ENCODE peak calls at places on chromosomes 11 and 22, in seven cellular contexts. C, Y, Q, F, E, R and U are unnamed samples.

GRCh38 chr11:47131136-47131535 is 45.5 kb downstream of the ARFGAP2 start:
- DNase-seq in F (no peak), Q (no peak), Y (no peak), C (no peak), E (no peak), R (no peak), U (no peak)

GRCh38 chr22:27405672-27406388 is 395.7 kb downstream of the MN1 start:
- DNase-seq in C (peak; percentile 23), Y (peak; percentile 45), E (peak; percentile 46), R (peak; percentile 72), Q (no peak), F (no peak), U (peak; percentile 78)

GRCh38 chr11:129620705-129621104 is 194.9 kb upstream of the TMEM45B start:
- DNase-seq in Y (peak; percentile 78), C (no peak), Q (no peak), E (no peak), R (no peak), F (no peak), U (no peak)

GRCh38 chr11:10328314-10329090 is 23.6 kb downstream of the ADM start:
- DNase-seq in F (peak; percentile 32), E (no peak), C (no peak), Q (no peak), R (no peak), Y (peak; percentile 19), U (no peak)

GRCh38 chr11:32893947-32894827 is 1.6 kb downstream of the QSER1 start:
- DNase-seq in Y (peak; percentile 88), Q (peak; percentile 74), C (no peak), F (peak; percentile 70), E (peak; percentile 72), R (peak; percentile 76), U (no peak)

GRCh38 chr11:117179048-117179999 is 781 bp downstream of the SIDT2 start:
- DNase-seq in Q (peak; percentile 64), Y (peak; percentile 17), R (no peak), C (no peak), F (no peak), E (peak; percentile 58), U (peak; percentile 64)

GRCh38 chr22:39240841-39241631 is 3.7 kb downstream of the PDGFB start:
- DNase-seq in C (peak; percentile 57), R (no peak), Q (no peak), F (no peak), E (no peak), Y (peak; percentile 31), U (peak; percentile 82)

GRCh38 chr22:40679249-40679963 is at the start of gene MCHR1:
- DNase-seq in F (no peak), E (no peak), C (no peak), Q (no peak), Y (no peak), R (no peak), U (no peak)

GRCh38 chr11:789951-790350 is at the start of gene CEND1:
- DNase-seq in R (peak; percentile 79), F (no peak), E (peak; percentile 79), Y (no peak), Q (no peak), C (no peak), U (peak; percentile 62)

GRCh38 chr11:133560467-133560866 is 28.2 kb upstream of the OPCML start:
- DNase-seq in C (no peak), Y (no peak), F (no peak), R (no peak), E (no peak), Q (no peak), U (no peak)

GRCh38 chr11:126103150-126103549 is 40.5 kb upstream of the CDON start:
- DNase-seq in F (no peak), C (no peak), Y (no peak), R (no peak), E (no peak), Q (no peak), U (no peak)

GRCh38 chr11:64577202-64577601 is 13.8 kb upstream of the SLC22A12 start:
- DNase-seq in E (no peak), F (no peak), Y (no peak), C (no peak), Q (no peak), R (no peak), U (no peak)

GRCh38 chr22:47990486-47990885 is 1228.0 kb downstream of the TBC1D22A start:
- DNase-seq in C (no peak), E (no peak), F (no peak), Q (no peak), R (no peak), Y (no peak), U (no peak)

GRCh38 chr22:41966607-41967240 is 2.5 kb upstream of the SEPTIN3 start:
- DNase-seq in E (peak; percentile 63), R (peak; percentile 83), F (peak; percentile 83), C (no peak), Q (peak; percentile 62), Y (peak; percentile 87), U (no peak)

GRCh38 chr22:36528795-36529718 is at the start of gene EIF3D:
- DNase-seq in Y (peak; percentile 100), R (peak; percentile 99), E (peak; percentile 100), Q (peak; percentile 99), C (peak; percentile 98), F (peak; percentile 99), U (peak; percentile 99)

GRCh38 chr11:44464741-44465140 is 100.7 kb upstream of the CD82 start:
- DNase-seq in R (peak; percentile 62), C (no peak), Q (no peak), E (peak; percentile 35), Y (peak; percentile 23), F (no peak), U (no peak)

GRCh38 chr22:44028091-44028490 is 4.0 kb downstream of the PARVB start:
- DNase-seq in F (no peak), R (no peak), Y (no peak), Q (no peak), E (no peak), C (no peak), U (no peak)

GRCh38 chr11:122105009-122105828 is 10.8 kb downstream of the BLID start:
- DNase-seq in R (no peak), F (no peak), Y (no peak), E (no peak), C (no peak), Q (no peak), U (no peak)

GRCh38 chr11:60169264-60169915 is 13.5 kb downstream of the MS4A6A start:
- DNase-seq in Y (peak; percentile 97), R (peak; percentile 68), F (peak; percentile 2), Q (no peak), C (no peak), E (peak; percentile 77), U (no peak)

GRCh38 chr11:60172011-60172410 is 10.9 kb downstream of the MS4A6A start:
- DNase-seq in Y (peak; percentile 11), F (no peak), R (no peak), Q (no peak), C (no peak), E (no peak), U (no peak)

GRCh38 chr11:60168306-60168705 is 14.6 kb downstream of the MS4A6A start:
- DNase-seq in F (no peak), C (no peak), Q (no peak), E (no peak), Y (peak; percentile 55), R (no peak), U (no peak)

GRCh38 chr11:60165946-60166345 is 16.9 kb downstream of the MS4A6A start:
- DNase-seq in F (no peak), E (no peak), Q (no peak), Y (peak; percentile 52), R (no peak), C (no peak), U (no peak)

DNA sequence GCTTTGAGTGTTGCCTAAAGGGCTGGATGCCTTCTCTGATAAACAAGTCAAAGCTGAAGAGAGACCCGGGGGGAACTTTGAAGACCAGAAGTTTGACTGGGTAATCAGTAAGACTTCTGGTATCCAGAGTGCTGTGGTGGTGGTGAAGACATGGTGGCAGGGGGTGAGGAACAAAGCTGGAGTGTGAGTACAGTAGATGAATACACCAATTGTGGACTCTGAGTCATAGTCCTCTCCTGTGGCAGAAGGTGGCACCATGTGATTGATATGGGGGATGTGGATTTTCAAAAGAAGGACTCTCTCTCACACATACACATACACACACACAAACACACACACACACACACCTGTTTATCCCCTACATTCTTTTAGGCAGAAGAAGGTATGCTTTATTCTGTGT is 12.3 kb downstream of the MS4A6A start:
- DNase-seq in E (no peak), R (no peak), Y (peak; percentile 36), Q (no peak), C (no peak), F (no peak), U (no peak)
- TF ChIP-seq CTCF in E (no peak), R (no peak), Y (no peak), Q (no peak), C (no peak), F (no peak), U (no peak)

DNA sequence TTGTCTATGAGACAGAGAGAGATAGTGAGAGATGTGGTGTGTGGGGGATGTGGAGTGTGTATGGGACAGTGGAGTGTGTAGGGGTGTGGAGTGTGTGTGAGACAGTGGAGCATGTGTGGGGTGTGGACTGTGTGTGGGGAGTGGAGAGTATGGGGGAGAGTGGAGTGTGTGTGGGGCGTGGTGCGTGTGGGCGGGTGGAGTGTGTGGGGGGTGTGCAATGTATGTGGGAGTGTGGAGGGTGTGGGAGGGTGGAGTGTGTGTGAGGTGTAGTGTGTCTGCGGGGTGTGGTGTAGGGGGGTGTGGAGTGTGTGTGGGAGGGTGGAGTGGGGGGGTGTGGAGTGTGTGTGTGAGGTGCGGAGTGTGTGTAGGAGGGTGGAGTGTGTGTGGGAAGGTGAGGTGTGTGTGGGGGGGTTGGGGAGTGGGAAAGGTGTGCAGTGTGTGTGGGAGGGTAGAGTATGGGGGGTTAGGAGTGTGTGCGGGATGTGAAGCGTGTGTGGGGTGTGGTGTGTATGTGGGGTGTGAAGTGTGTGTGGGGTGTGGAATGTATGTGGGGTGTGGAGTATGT is 356.9 kb downstream of the CADM1 start:
- DNase-seq in F (no peak), Q (no peak), R (no peak), C (no peak), E (no peak), Y (no peak), U (no peak)
- H3K4me3 ChIP-seq in F (no peak overlapping the region), Q (no peak overlapping the region), R (no peak overlapping the region), C (no peak overlapping the region), E (no peak overlapping the region), Y (no peak overlapping the region), U (no peak overlapping the region)

DNA sequence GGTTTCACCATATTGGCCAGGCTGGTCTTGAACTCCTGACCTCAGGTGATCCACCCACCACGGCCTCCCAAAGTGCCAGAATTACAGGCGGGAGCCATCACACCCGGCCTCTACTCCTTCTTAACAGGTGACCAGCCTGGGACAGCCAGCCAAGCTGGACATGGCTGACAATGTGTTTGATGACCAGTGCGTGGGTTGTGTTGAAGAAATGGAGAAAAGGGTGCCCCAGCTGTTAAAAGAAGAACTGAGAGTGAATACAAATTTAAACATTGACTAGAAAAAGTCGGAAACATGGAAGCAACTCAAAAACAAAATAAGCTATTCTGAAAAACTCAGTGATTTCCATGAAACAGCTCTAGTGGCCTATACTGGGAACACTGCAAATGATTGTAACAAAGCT is 86.5 kb upstream of the CLPB start:
- DNase-seq in F (no peak), C (no peak), R (no peak), E (no peak), Y (no peak), Q (no peak), U (no peak)
- TF ChIP-seq CTCF in F (no peak), C (no peak), R (no peak), E (no peak), Y (no peak), Q (no peak), U (no peak)

DNA sequence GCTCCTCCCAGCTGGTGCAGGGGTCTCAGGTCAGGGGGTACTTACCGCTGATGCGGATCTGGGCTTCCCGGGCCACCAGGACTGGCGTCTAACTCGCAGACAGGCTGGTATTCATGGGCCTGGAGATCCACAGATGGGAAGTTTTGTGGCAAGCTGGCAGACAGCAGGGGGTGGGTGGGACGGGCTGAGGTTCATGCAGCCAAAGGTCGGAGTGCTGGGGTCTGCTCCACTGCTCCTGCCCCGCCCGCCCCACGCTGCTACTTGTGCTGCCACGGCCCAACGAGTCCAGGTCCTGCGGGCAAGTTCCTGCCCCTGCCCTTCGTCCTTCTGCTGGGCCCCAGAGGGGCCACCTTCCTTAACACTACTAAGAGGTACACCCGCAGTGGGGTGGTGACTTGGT is 3.1 kb downstream of the ACY3 start:
- DNase-seq in Q (no peak), C (no peak), F (no peak), Y (no peak), E (peak; percentile 36), R (no peak), U (no peak)
- H3K4me3 ChIP-seq in Q (no peak overlapping the region), C (no peak overlapping the region), F (no peak overlapping the region), Y (no peak overlapping the region), E (peak overlapping the region; percentile 70), R (no peak overlapping the region), U (no peak overlapping the region)